ENCODE peak calls at places on chromosomes 11 and 22, in five cellular contexts. One of them, this sample, is unnamed.

GRCh38 chr11:86442420-86442819 is 67.7 kb downstream of the CCDC81 start:
- DNase-seq in GM10248: no peak
- DNase-seq in fibroblast of pulmonary artery: no peak
- DNase-seq in neural progenitor cell: no peak
- DNase-seq in fibroblast of the aortic adventitia: peak
- DNase-seq in this sample: no peak

GRCh38 chr11:27081056-27081455 is 40.4 kb downstream of the BBOX1 start:
- DNase-seq in GM10248: no peak
- DNase-seq in fibroblast of pulmonary artery: peak
- DNase-seq in neural progenitor cell: no peak
- DNase-seq in fibroblast of the aortic adventitia: peak
- DNase-seq in this sample: no peak

GRCh38 chr11:95715777-95716241 is 73.8 kb downstream of the FAM76B start:
- DNase-seq in GM10248: peak
- DNase-seq in fibroblast of pulmonary artery: peak
- DNase-seq in neural progenitor cell: no peak
- DNase-seq in fibroblast of the aortic adventitia: peak
- DNase-seq in this sample: no peak

GRCh38 chr11:74923125-74923524 is 25.8 kb downstream of the XRRA1 start:
- DNase-seq in GM10248: no peak
- DNase-seq in fibroblast of pulmonary artery: no peak
- DNase-seq in neural progenitor cell: no peak
- DNase-seq in fibroblast of the aortic adventitia: peak
- DNase-seq in this sample: no peak

GRCh38 chr22:27775698-27776409 is 25.7 kb downstream of the MN1 start:
- DNase-seq in GM10248: no peak
- DNase-seq in fibroblast of pulmonary artery: no peak
- DNase-seq in neural progenitor cell: peak
- DNase-seq in fibroblast of the aortic adventitia: no peak
- DNase-seq in this sample: peak

GRCh38 chr11:111324277-111324720 is 26.0 kb downstream of the POU2AF3 start:
- DNase-seq in GM10248: no peak
- DNase-seq in fibroblast of pulmonary artery: peak
- DNase-seq in neural progenitor cell: no peak
- DNase-seq in fibroblast of the aortic adventitia: peak
- DNase-seq in this sample: no peak

GRCh38 chr11:2462986-2463765 is 18.4 kb downstream of the KCNQ1 start:
- DNase-seq in GM10248: no peak
- DNase-seq in fibroblast of pulmonary artery: no peak
- DNase-seq in neural progenitor cell: no peak
- DNase-seq in fibroblast of the aortic adventitia: no peak
- DNase-seq in this sample: no peak

GRCh38 chr22:40194656-40195055 is 16.9 kb downstream of the TNRC6B start:
- DNase-seq in GM10248: no peak
- DNase-seq in fibroblast of pulmonary artery: no peak
- DNase-seq in neural progenitor cell: no peak
- DNase-seq in fibroblast of the aortic adventitia: no peak
- DNase-seq in this sample: no peak

DNA sequence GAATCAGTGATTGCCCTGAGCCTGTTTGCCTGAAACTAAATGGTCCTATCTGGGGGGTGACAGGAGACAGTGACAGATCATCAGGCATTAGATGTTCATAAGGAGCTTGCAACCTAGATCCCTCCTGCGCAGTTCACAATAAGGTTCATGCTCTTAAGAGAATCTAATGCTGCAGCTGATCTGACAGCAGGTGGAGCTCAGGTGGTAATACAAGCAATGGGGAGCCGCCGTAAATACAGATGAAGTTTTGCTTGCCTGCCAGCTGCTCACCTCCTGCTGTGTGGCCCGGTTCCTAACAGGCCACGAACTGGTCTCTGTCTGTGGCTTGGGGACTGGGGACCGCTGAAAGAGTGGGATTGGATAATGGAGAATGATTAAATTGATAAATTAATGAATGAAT is 14.0 kb downstream of the NOX4 start:
- DNase-seq in GM10248: no peak
- DNase-seq in fibroblast of pulmonary artery: no peak
- DNase-seq in neural progenitor cell: peak
- DNase-seq in fibroblast of the aortic adventitia: no peak
- DNase-seq in this sample: no peak
- TF ChIP-seq CTCF in GM10248: no peak
- TF ChIP-seq CTCF in fibroblast of pulmonary artery: no peak
- TF ChIP-seq CTCF in neural progenitor cell: no peak
- TF ChIP-seq CTCF in fibroblast of the aortic adventitia: no peak
- TF ChIP-seq CTCF in this sample: no peak

GRCh38 chr11:100525635-100526034 is 161.5 kb upstream of the ARHGAP42 start:
- DNase-seq in GM10248: no peak
- DNase-seq in fibroblast of pulmonary artery: no peak
- DNase-seq in neural progenitor cell: peak
- DNase-seq in fibroblast of the aortic adventitia: no peak
- DNase-seq in this sample: no peak
- TF ChIP-seq CTCF in GM10248: no peak
- TF ChIP-seq CTCF in fibroblast of pulmonary artery: no peak
- TF ChIP-seq CTCF in neural progenitor cell: peak
- TF ChIP-seq CTCF in fibroblast of the aortic adventitia: no peak
- TF ChIP-seq CTCF in this sample: no peak

GRCh38 chr11:131866535-131867400 is 496.4 kb downstream of the NTM start:
- DNase-seq in GM10248: no peak
- DNase-seq in fibroblast of pulmonary artery: no peak
- DNase-seq in neural progenitor cell: peak
- DNase-seq in fibroblast of the aortic adventitia: no peak
- DNase-seq in this sample: no peak
- TF ChIP-seq CTCF in GM10248: no peak
- TF ChIP-seq CTCF in fibroblast of pulmonary artery: peak
- TF ChIP-seq CTCF in neural progenitor cell: peak
- TF ChIP-seq CTCF in fibroblast of the aortic adventitia: no peak
- TF ChIP-seq CTCF in this sample: no peak

GRCh38 chr22:46830841-46831240 is 68.4 kb downstream of the TBC1D22A start:
- DNase-seq in GM10248: no peak
- DNase-seq in fibroblast of pulmonary artery: no peak
- DNase-seq in neural progenitor cell: no peak
- DNase-seq in fibroblast of the aortic adventitia: no peak
- DNase-seq in this sample: no peak

GRCh38 chr22:46830001-46830715 is 67.7 kb downstream of the TBC1D22A start:
- DNase-seq in GM10248: no peak
- DNase-seq in fibroblast of pulmonary artery: peak
- DNase-seq in neural progenitor cell: no peak
- DNase-seq in fibroblast of the aortic adventitia: peak
- DNase-seq in this sample: no peak

GRCh38 chr22:46835693-46836092 is 73.2 kb downstream of the TBC1D22A start:
- DNase-seq in GM10248: no peak
- DNase-seq in fibroblast of pulmonary artery: no peak
- DNase-seq in neural progenitor cell: no peak
- DNase-seq in fibroblast of the aortic adventitia: no peak
- DNase-seq in this sample: no peak

GRCh38 chr22:46835288-46835687 is 72.8 kb downstream of the TBC1D22A start:
- DNase-seq in GM10248: no peak
- DNase-seq in fibroblast of pulmonary artery: no peak
- DNase-seq in neural progenitor cell: no peak
- DNase-seq in fibroblast of the aortic adventitia: no peak
- DNase-seq in this sample: no peak

GRCh38 chr22:46833228-46833627 is 70.8 kb downstream of the TBC1D22A start:
- DNase-seq in GM10248: no peak
- DNase-seq in fibroblast of pulmonary artery: peak
- DNase-seq in neural progenitor cell: peak
- DNase-seq in fibroblast of the aortic adventitia: no peak
- DNase-seq in this sample: peak
- TF ChIP-seq CTCF in GM10248: no peak
- TF ChIP-seq CTCF in fibroblast of pulmonary artery: peak
- TF ChIP-seq CTCF in neural progenitor cell: peak
- TF ChIP-seq CTCF in fibroblast of the aortic adventitia: peak
- TF ChIP-seq CTCF in this sample: peak

DNA sequence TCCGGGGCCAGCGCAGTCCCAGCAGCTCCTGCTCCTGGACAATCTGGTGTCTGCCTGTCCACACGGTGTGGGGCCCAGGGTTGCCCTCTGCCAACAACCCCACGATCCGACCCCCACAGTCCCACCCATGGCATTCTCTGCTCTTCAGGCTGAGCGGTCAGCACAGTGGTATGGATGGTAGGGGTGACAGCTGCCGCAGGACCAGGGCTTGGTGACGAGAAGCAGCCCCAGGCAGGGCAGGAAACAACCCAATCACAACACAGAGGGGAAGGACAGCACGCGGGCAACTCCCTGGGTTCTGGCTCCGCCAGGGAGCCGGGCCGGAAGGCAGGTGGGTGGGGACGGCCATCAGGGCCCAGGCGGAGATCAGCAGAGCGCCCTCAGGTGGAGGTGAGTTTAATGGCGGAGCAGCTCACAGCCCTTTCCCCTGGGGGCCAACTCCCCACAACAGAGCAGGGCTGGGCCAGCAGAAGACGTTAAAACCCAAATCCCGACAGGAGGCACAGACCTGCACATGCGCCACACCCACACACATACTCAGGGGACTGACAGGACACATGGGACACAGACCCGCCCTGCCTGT is 5.3 kb upstream of the CHADL start:
- DNase-seq in GM10248: no peak
- DNase-seq in fibroblast of pulmonary artery: no peak
- DNase-seq in neural progenitor cell: peak
- DNase-seq in fibroblast of the aortic adventitia: no peak
- DNase-seq in this sample: no peak
- TF ChIP-seq CTCF in GM10248: no peak
- TF ChIP-seq CTCF in fibroblast of pulmonary artery: no peak
- TF ChIP-seq CTCF in neural progenitor cell: peak
- TF ChIP-seq CTCF in fibroblast of the aortic adventitia: no peak
- TF ChIP-seq CTCF in this sample: no peak

GRCh38 chr22:23523746-23524145 is 56.3 kb downstream of the IGLL1 start:
- DNase-seq in GM10248: no peak
- DNase-seq in fibroblast of pulmonary artery: no peak
- DNase-seq in neural progenitor cell: no peak
- DNase-seq in fibroblast of the aortic adventitia: no peak
- DNase-seq in this sample: no peak

GRCh38 chr22:23527971-23528740 is 51.9 kb downstream of the IGLL1 start:
- DNase-seq in GM10248: no peak
- DNase-seq in fibroblast of pulmonary artery: no peak
- DNase-seq in neural progenitor cell: no peak
- DNase-seq in fibroblast of the aortic adventitia: no peak
- DNase-seq in this sample: no peak

GRCh38 chr22:23526588-23527315 is 53.3 kb downstream of the IGLL1 start:
- DNase-seq in GM10248: no peak
- DNase-seq in fibroblast of pulmonary artery: no peak
- DNase-seq in neural progenitor cell: no peak
- DNase-seq in fibroblast of the aortic adventitia: no peak
- DNase-seq in this sample: no peak

GRCh38 chr22:23524226-23524625 is 55.9 kb downstream of the IGLL1 start:
- DNase-seq in GM10248: no peak
- DNase-seq in fibroblast of pulmonary artery: no peak
- DNase-seq in neural progenitor cell: no peak
- DNase-seq in fibroblast of the aortic adventitia: no peak
- DNase-seq in this sample: no peak

DNA sequence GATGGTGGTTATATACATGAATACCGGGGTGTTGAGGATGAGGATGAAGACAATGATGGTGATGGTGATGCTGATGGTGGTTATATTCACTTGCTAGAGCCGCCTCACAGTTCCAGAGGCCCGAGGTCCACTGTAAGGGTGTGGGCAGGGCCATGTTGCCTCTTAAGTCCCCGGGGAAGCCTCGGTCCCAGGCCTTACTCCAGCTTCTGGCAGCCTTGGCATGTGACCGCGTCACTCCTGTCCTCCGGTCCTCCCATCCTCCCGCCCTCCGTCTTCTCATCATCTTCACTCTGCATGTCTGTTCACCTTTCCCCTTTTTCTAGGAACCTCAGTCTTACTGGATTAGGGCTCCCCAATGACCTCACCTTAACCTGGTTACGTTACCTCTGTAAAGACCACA is 54.6 kb downstream of the IGLL1 start:
- DNase-seq in GM10248: no peak
- DNase-seq in fibroblast of pulmonary artery: no peak
- DNase-seq in neural progenitor cell: no peak
- DNase-seq in fibroblast of the aortic adventitia: no peak
- DNase-seq in this sample: no peak
- TF ChIP-seq CTCF in GM10248: no peak
- TF ChIP-seq CTCF in fibroblast of pulmonary artery: no peak
- TF ChIP-seq CTCF in neural progenitor cell: no peak
- TF ChIP-seq CTCF in fibroblast of the aortic adventitia: no peak
- TF ChIP-seq CTCF in this sample: no peak

GRCh38 chr22:22519591-22519990 is 479 bp downstream of the ZNF280A start:
- DNase-seq in GM10248: no peak
- DNase-seq in fibroblast of pulmonary artery: no peak
- DNase-seq in neural progenitor cell: peak
- DNase-seq in fibroblast of the aortic adventitia: no peak
- DNase-seq in this sample: no peak

GRCh38 chr22:22521631-22522030 is 1.6 kb upstream of the ZNF280A start:
- DNase-seq in GM10248: no peak
- DNase-seq in fibroblast of pulmonary artery: no peak
- DNase-seq in neural progenitor cell: no peak
- DNase-seq in fibroblast of the aortic adventitia: no peak
- DNase-seq in this sample: no peak

GRCh38 chr22:22516992-22517391 is 3.1 kb downstream of the ZNF280A start:
- DNase-seq in GM10248: no peak
- DNase-seq in fibroblast of pulmonary artery: no peak
- DNase-seq in neural progenitor cell: no peak
- DNase-seq in fibroblast of the aortic adventitia: no peak
- DNase-seq in this sample: no peak

GRCh38 chr22:22520667-22521602 is 865 bp upstream of the ZNF280A start:
- DNase-seq in GM10248: no peak
- DNase-seq in fibroblast of pulmonary artery: peak
- DNase-seq in neural progenitor cell: peak
- DNase-seq in fibroblast of the aortic adventitia: peak
- DNase-seq in this sample: no peak

GRCh38 chr22:22520020-22520656 is at the start of gene ZNF280A:
- DNase-seq in GM10248: no peak
- DNase-seq in fibroblast of pulmonary artery: peak
- DNase-seq in neural progenitor cell: peak
- DNase-seq in fibroblast of the aortic adventitia: peak
- DNase-seq in this sample: no peak
- TF ChIP-seq CTCF in GM10248: no peak
- TF ChIP-seq CTCF in fibroblast of pulmonary artery: peak
- TF ChIP-seq CTCF in neural progenitor cell: no peak
- TF ChIP-seq CTCF in fibroblast of the aortic adventitia: peak
- TF ChIP-seq CTCF in this sample: no peak

DNA sequence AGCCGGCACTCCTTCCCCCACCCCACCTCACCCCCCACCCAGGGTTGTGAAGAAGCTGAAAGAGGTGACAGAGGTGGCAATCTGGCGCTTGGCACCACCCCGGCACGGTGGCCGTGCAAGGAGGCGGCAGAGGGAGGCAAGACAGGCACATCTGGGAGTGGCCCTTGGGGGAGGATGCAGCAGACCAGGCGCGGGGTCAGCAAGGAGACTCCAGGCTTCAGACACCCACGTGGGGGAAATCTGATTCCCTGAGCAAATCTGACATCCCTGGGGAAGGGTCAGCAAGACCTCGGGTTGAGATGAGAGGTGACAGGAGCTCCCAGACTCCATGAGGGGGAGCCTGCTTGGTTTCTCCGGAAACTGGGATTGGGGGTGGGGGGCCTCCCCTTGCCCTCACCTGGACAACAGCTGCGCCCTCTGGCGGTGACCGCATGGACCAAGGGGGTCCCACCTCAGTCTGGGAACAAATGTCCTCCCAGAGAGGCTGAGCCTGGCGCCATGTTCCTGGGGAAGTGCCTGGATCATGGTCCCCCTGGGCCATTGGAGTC is 4.0 kb upstream of the RCOR2 start:
- DNase-seq in GM10248: peak
- DNase-seq in fibroblast of pulmonary artery: no peak
- DNase-seq in neural progenitor cell: peak
- DNase-seq in fibroblast of the aortic adventitia: no peak
- DNase-seq in this sample: peak
- TF ChIP-seq CTCF in GM10248: peak
- TF ChIP-seq CTCF in fibroblast of pulmonary artery: peak
- TF ChIP-seq CTCF in neural progenitor cell: peak
- TF ChIP-seq CTCF in fibroblast of the aortic adventitia: peak
- TF ChIP-seq CTCF in this sample: peak

GRCh38 chr11:8382436-8383053 is 118.9 kb upstream of the LMO1 start:
- DNase-seq in GM10248: no peak
- DNase-seq in fibroblast of pulmonary artery: peak
- DNase-seq in neural progenitor cell: no peak
- DNase-seq in fibroblast of the aortic adventitia: no peak
- DNase-seq in this sample: no peak
- TF ChIP-seq CTCF in GM10248: no peak
- TF ChIP-seq CTCF in fibroblast of pulmonary artery: no peak
- TF ChIP-seq CTCF in neural progenitor cell: no peak
- TF ChIP-seq CTCF in fibroblast of the aortic adventitia: no peak
- TF ChIP-seq CTCF in this sample: no peak